ENCODE peak calls at places on chromosomes 2 and 18, in nine cellular contexts. J is lung; E is astrocyte of the spinal cord; N is hepatocyte; M is PC-9; Y is heart right ventricle; I is CD8-positive, alpha-beta T cell; L is GM10248; O is A549. D is an unnamed sample.
A peak's percentile ranks its signal among the peaks of the same experiment; 100 is the strongest.

GRCh38 chr18:54696616-54697293 is 105.7 kb downstream of the DYNAP start:
- DNase-seq in J (no peak), E (no peak), N (no peak), M (no peak), Y (no peak), I (no peak), L (no peak), O (no peak), D (no peak)

GRCh38 chr2:44679584-44679983 is 261.9 kb upstream of the SIX3 start:
- DNase-seq in J (no peak), E (no peak), N (no peak), M (no peak), Y (no peak), I (no peak), L (no peak), O (no peak), D (no peak)

GRCh38 chr18:78021196-78021595 is 771.5 kb downstream of the GALR1 start:
- DNase-seq in J (no peak), E (no peak), N (no peak), M (no peak), Y (no peak), I (no peak), L (no peak), O (no peak), D (no peak)

GRCh38 chr18:34965108-34965507 is 76.1 kb upstream of the MAPRE2 start:
- DNase-seq in J (no peak), E (no peak), N (peak; percentile 28), M (no peak), Y (no peak), I (no peak), L (no peak), O (no peak), D (no peak)

GRCh38 chr2:42156756-42157155 is 12.4 kb upstream of the EML4 start:
- DNase-seq in J (no peak), E (no peak), N (no peak), M (no peak), Y (no peak), I (no peak), L (no peak), O (no peak), D (no peak)

GRCh38 chr2:33372940-33373553 is 103.4 kb upstream of the RASGRP3 start:
- DNase-seq in J (no peak), E (peak; percentile 32), N (peak; percentile 58), M (no peak), Y (peak; percentile 16), I (no peak), L (peak; percentile 60), O (peak; percentile 77), D (no peak)

GRCh38 chr2:104863585-104864279 is 9.8 kb downstream of the POU3F3 start:
- DNase-seq in J (no peak), E (peak; percentile 40), N (no peak), M (no peak), Y (no peak), I (no peak), L (no peak), O (no peak), D (no peak)

GRCh38 chr2:216850665-216851327 is 9.1 kb downstream of the TNP1 start:
- DNase-seq in J (no peak), E (no peak), N (no peak), M (no peak), Y (no peak), I (no peak), L (no peak), O (no peak), D (no peak)

GRCh38 chr2:67829470-67829869 is 233.3 kb downstream of the C1D start:
- DNase-seq in J (no peak), E (no peak), N (no peak), M (no peak), Y (no peak), I (no peak), L (no peak), O (no peak), D (no peak)

GRCh38 chr18:56515522-56515921 is 122.9 kb downstream of the TXNL1 start:
- DNase-seq in J (no peak), E (no peak), N (no peak), M (no peak), Y (no peak), I (no peak), L (no peak), O (no peak), D (no peak)

GRCh38 chr2:36696533-36696932 is at the start of gene VIT:
- DNase-seq in J (no peak), E (no peak), N (no peak), M (no peak), Y (no peak), I (no peak), L (no peak), O (no peak), D (no peak)

GRCh38 chr2:224101820-224102630 is 62.9 kb upstream of the SERPINE2 start:
- DNase-seq in J (peak; percentile 20), E (peak; percentile 92), N (peak; percentile 11), M (peak; percentile 79), Y (peak; percentile 59), I (no peak), L (no peak), O (peak; percentile 60), D (no peak)

GRCh38 chr2:43905388-43905803 is 66.6 kb downstream of the ABCG8 start:
- DNase-seq in J (no peak), E (peak; percentile 67), N (no peak), M (no peak), Y (no peak), I (no peak), L (peak; percentile 18), O (no peak), D (no peak)

GRCh38 chr2:212987492-212987891 is 163.9 kb downstream of the IKZF2 start:
- DNase-seq in J (no peak), E (no peak), N (no peak), M (no peak), Y (no peak), I (no peak), L (no peak), O (no peak), D (no peak)
- TF ChIP-seq CTCF in J (no peak), E (no peak), N (no peak), M (no peak), Y (no peak), I (no peak), L (no peak), O (no peak), D (no peak)

DNA sequence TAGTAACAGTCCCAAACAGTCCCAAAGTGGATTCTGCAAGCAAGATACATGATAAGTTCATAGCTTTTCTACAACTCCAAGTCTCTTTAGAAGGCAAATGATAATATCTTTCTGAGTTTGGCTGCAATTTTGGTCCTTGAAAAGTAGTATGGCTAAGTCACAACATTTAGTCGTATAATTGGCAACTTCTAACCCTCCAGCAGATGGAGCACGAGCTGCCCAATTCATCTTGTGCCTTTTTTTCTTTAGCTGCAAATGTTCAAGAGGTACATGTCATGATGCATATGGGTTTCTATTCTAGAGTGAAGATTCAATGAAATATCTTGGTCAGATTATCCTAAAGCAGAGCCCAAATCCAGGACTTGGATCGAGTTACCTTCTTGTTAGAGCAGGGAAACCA is 127.0 kb upstream of the KLHL14 start:
- DNase-seq in J (no peak), E (no peak), N (no peak), M (no peak), Y (no peak), I (no peak), L (no peak), O (no peak), D (no peak)
- TF ChIP-seq CTCF in J (no peak), E (peak; percentile 25), N (no peak), M (no peak), Y (no peak), I (no peak), L (no peak), O (no peak), D (no peak)

GRCh38 chr18:3481696-3482210 is 31.8 kb downstream of the TGIF1 start:
- DNase-seq in J (no peak), E (no peak), N (peak; percentile 48), M (no peak), Y (no peak), I (no peak), L (peak; percentile 50), O (no peak), D (no peak)
- TF ChIP-seq CTCF in J (no peak), E (peak; percentile 55), N (peak; percentile 50), M (peak; percentile 58), Y (no peak), I (peak; percentile 48), L (peak; percentile 39), O (peak; percentile 28), D (no peak)

GRCh38 chr2:78397198-78397597 is 628.3 kb upstream of the REG3G start:
- DNase-seq in J (no peak), E (no peak), N (no peak), M (no peak), Y (no peak), I (no peak), L (no peak), O (no peak), D (no peak)
- TF ChIP-seq CTCF in J (no peak), E (no peak), N (no peak), M (no peak), Y (no peak), I (no peak), L (no peak), O (no peak), D (no peak)